ENCODE peak calls at places on chromosomes 7 and 10, in four cellular contexts. E is HCT116, W is astrocyte, U is hepatocyte. B is an unnamed sample.

GRCh38 chr10:34047389-34047788 is 712.9 kb upstream of the NRP1 start:
- DNase-seq in E (no peak), W (no peak), U (no peak), B (no peak)

GRCh38 chr7:1927942-1928341 is 257.9 kb downstream of the ELFN1 start:
- DNase-seq in E (no peak), W (no peak), U (no peak), B (no peak)

GRCh38 chr10:92662852-92663251 is 26.9 kb upstream of the HHEX start:
- DNase-seq in E (no peak), W (no peak), U (no peak), B (no peak)

GRCh38 chr7:1689356-1689755 is 19.3 kb downstream of the ELFN1 start:
- DNase-seq in E (no peak), W (no peak), U (no peak), B (no peak)

GRCh38 chr10:26821699-26822542 is 38.8 kb downstream of the ABI1 start:
- DNase-seq in E (no peak), W (peak; percentile 37), U (no peak), B (no peak)

GRCh38 chr10:1240341-1240775 is 184.2 kb downstream of the WDR37 start:
- DNase-seq in E (no peak), W (no peak), U (no peak), B (no peak)

GRCh38 chr10:113499066-113499465 is 53.8 kb upstream of the HABP2 start:
- DNase-seq in E (no peak), W (no peak), U (no peak), B (no peak)

GRCh38 chr10:5584895-5585516 is 60.2 kb downstream of the CALML3 start:
- DNase-seq in E (peak; percentile 86), W (peak; percentile 97), U (no peak), B (no peak)

GRCh38 chr7:28855538-28856217 is 102.5 kb downstream of the TRIL start:
- DNase-seq in E (peak; percentile 92), W (peak; percentile 98), U (peak; percentile 64), B (no peak)

GRCh38 chr7:147492621-147493020 is 1097.9 kb upstream of the C7orf33 start:
- DNase-seq in E (no peak), W (peak; percentile 49), U (no peak), B (no peak)

GRCh38 chr10:89118091-89118490 is 89.0 kb downstream of the CH25H start:
- DNase-seq in E (peak; percentile 47), W (peak; percentile 86), U (no peak), B (no peak)

GRCh38 chr10:62541811-62542210 is 167.6 kb downstream of the ZNF365 start:
- DNase-seq in E (no peak), W (no peak), U (no peak), B (no peak)

GRCh38 chr7:105664816-105665525 is 83.7 kb upstream of the EFCAB10 start:
- DNase-seq in E (peak; percentile 79), W (peak; percentile 12), U (peak; percentile 66), B (no peak)

GRCh38 chr7:153934629-153935028 is 117.6 kb upstream of the DPP6 start:
- DNase-seq in E (no peak), W (no peak), U (no peak), B (no peak)

GRCh38 chr7:5284304-5285281 is 1.9 kb downstream of the SLC29A4 start:
- DNase-seq in E (peak; percentile 54), W (no peak), U (peak; percentile 89), B (peak; percentile 71)

GRCh38 chr10:69004821-69005220 is 16.2 kb downstream of the KIFBP start:
- DNase-seq in E (peak; percentile 18), W (peak; percentile 28), U (peak; percentile 25), B (no peak)

GRCh38 chr7:154783281-154783909 is 219.5 kb downstream of the PAXIP1 start:
- DNase-seq in E (no peak), W (no peak), U (no peak), B (no peak)

GRCh38 chr10:717458-717857 is 28.0 kb upstream of the DIP2C start:
- DNase-seq in E (no peak), W (no peak), U (no peak), B (no peak)

GRCh38 chr7:111953611-111954010 is 252.6 kb downstream of the DOCK4 start:
- DNase-seq in E (no peak), W (no peak), U (no peak), B (peak; percentile 3)

GRCh38 chr10:118966131-118967125 is 63.1 kb upstream of the NANOS1 start:
- DNase-seq in E (no peak), W (no peak), U (no peak), B (peak; percentile 25)

GRCh38 chr10:87861566-87861952 is 1.8 kb downstream of the KLLN start:
- DNase-seq in E (no peak), W (peak; percentile 84), U (peak; percentile 87), B (peak; percentile 82)

GRCh38 chr7:76211216-76211615 is 9.5 kb downstream of the SRRM3 start:
- DNase-seq in E (no peak), W (no peak), U (no peak), B (no peak)

GRCh38 chr7:10889266-10889898 is 84.3 kb upstream of the PHF14 start:
- DNase-seq in E (peak; percentile 48), W (peak; percentile 54), U (peak; percentile 74), B (no peak)

GRCh38 chr7:107130487-107131220 is 38.1 kb upstream of the HBP1 start:
- DNase-seq in E (no peak), W (peak; percentile 30), U (no peak), B (peak; percentile 23)

GRCh38 chr7:65239707-65240352 is 133.8 kb upstream of the ZNF92 start:
- DNase-seq in E (no peak), W (peak; percentile 14), U (peak; percentile 60), B (peak; percentile 49)

GRCh38 chr10:48598243-48598935 is 6.5 kb downstream of the ARHGAP22 start:
- DNase-seq in E (no peak), W (no peak), U (no peak), B (no peak)

GRCh38 chr10:29816801-29817558 is 182.2 kb upstream of the SVIL start:
- DNase-seq in E (no peak), W (no peak), U (no peak), B (no peak)

GRCh38 chr10:13803566-13804554 is 217.1 kb downstream of the PRPF18 start:
- DNase-seq in E (no peak), W (peak; percentile 54), U (no peak), B (no peak)

GRCh38 chr7:158280467-158281154 is 307.0 kb downstream of the PTPRN2 start:
- DNase-seq in E (no peak), W (no peak), U (no peak), B (no peak)

GRCh38 chr7:93515144-93515543 is 59.4 kb downstream of the CALCR start:
- DNase-seq in E (no peak), W (peak; percentile 0), U (no peak), B (no peak)

GRCh38 chr7:155219947-155220769 is 77.5 kb upstream of the INSIG1 start:
- DNase-seq in E (no peak), W (no peak), U (no peak), B (no peak)

GRCh38 chr7:101162551-101163280 is 2.7 kb downstream of the VGF start:
- DNase-seq in E (no peak), W (no peak), U (peak; percentile 82), B (peak; percentile 84)

GRCh38 chr10:79268100-79268670 is 79.1 kb upstream of the PPIF start:
- DNase-seq in E (no peak), W (peak; percentile 63), U (no peak), B (no peak)

GRCh38 chr10:47206449-47207279 is 93.3 kb upstream of the GDF10 start:
- DNase-seq in E (no peak), W (peak; percentile 31), U (no peak), B (no peak)

GRCh38 chr7:101519324-101520017 is 109.6 kb downstream of the MYL10 start:
- DNase-seq in E (no peak), W (peak; percentile 60), U (peak; percentile 55), B (no peak)

GRCh38 chr10:124512040-124512428 is 50.4 kb downstream of the LHPP start:
- DNase-seq in E (no peak), W (no peak), U (no peak), B (no peak)

GRCh38 chr10:67669978-67670377 is 26.0 kb downstream of the CTNNA3 start:
- DNase-seq in E (no peak), W (peak; percentile 31), U (no peak), B (no peak)

GRCh38 chr10:101778151-101778780 is 2.4 kb upstream of the FGF8 start:
- DNase-seq in E (no peak), W (no peak), U (no peak), B (peak; percentile 31)

GRCh38 chr7:322111-322671 is 32.2 kb downstream of the FOXL3 start:
- DNase-seq in E (peak; percentile 32), W (no peak), U (peak; percentile 86), B (peak; percentile 96)

GRCh38 chr7:151060416-151061234 is 1.2 kb downstream of the SLC4A2 start:
- DNase-seq in E (no peak), W (no peak), U (peak; percentile 56), B (no peak)

GRCh38 chr7:151058766-151059361 is 525 bp upstream of the SLC4A2 start:
- DNase-seq in E (no peak), W (peak; percentile 56), U (peak; percentile 34), B (no peak)

GRCh38 chr7:151061241-151062110 is 2.1 kb downstream of the SLC4A2 start:
- DNase-seq in E (no peak), W (no peak), U (no peak), B (no peak)

GRCh38 chr7:151059362-151060112 is at the start of gene SLC4A2:
- DNase-seq in E (no peak), W (no peak), U (peak; percentile 90), B (peak; percentile 79)

DNA sequence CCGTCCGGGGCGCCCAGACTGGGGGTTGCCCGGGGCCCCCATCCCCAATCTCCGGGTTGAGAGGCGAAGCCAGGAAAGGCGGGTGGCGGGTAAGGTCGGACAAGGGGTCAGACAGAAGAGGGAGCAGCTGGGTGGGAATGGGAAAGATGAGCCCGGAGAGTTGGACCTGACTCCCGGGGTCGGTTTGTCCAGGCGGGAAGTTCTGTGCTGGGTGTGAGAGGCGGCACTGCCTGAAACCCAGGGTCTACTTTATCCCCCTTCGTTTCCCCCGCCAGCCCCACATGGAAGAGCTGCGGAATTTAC is 675 bp downstream of the SLC4A2 start:
- DNase-seq in E (no peak), W (no peak), U (no peak), B (no peak)
- TF ChIP-seq CTCF in E (no peak), W (no peak), U (no peak), B (no peak)

GRCh38 chr7:142805350-142806020 is 34.7 kb downstream of the PRSS2 start:
- DNase-seq in E (no peak), W (no peak), U (no peak), B (no peak)
- H3K4me1 ChIP-seq in E (no peaks in the 10 kb centered on the region), W (peaks cover 41% of the 10 kb centered on the region), U (no peaks in the 10 kb centered on the region), B (no peaks in the 10 kb centered on the region)

GRCh38 chr7:133364959-133365680 is 112.2 kb downstream of the EXOC4 start:
- DNase-seq in E (no peak), W (peak; percentile 72), U (no peak), B (no peak)
- TF ChIP-seq CTCF in E (no peak), W (no peak), U (no peak), B (no peak)

DNA sequence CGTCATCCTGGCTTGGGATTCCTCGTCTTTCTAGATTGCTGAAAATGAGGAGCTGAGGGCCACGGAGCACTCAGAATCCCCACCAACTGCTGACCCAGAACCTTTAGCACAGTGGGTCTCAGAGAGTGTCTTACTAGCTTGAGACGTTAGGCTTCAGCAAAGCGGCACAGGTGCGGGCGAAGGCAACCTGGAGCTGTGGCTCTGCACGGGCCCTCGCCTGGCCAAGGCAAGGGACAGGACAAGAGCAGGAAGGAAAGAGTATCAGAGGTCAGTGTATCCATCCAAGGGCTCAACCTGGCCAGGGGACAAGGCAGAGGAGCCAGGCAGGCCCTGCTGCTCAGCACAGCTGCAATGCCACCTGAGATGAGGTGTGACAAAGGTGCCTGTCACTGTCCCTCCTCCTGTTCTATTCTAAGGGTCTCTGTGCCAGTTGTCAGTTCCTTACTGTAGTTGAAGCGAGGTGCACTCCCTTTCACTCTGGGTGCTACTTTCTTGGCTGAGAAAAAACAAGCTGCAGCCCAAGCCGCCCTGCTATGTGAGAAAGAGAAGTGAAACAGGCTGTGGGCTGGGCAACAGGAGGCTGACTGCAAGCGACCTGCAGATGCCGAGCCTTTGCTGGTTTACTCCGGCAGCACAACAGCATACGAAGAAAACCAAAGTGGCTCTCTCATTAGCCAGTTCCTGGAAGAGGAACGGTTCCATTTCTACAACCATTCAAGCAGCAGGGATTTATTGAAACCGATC is 33.3 kb upstream of the KDM7A start:
- DNase-seq in E (no peak), W (no peak), U (no peak), B (no peak)
- H3K4me1 ChIP-seq in E (no peaks in the 10 kb centered on the region), W (no peaks in the 10 kb centered on the region), U (no peaks in the 10 kb centered on the region), B (no peaks in the 10 kb centered on the region)

B was measured in Caco-2.